ENCODE peak calls at places on chromosomes 7 and 10, in seven cellular contexts. C, D, L, H, W, K and A are unnamed samples.

GRCh38 chr7:124423863-124424262 is 341.7 kb downstream of the GPR37 start:
- DNase-seq in L (no peak), C (no peak), K (no peak), H (no peak), W (no peak), D (no peak), A (no peak)

GRCh38 chr10:70432561-70433263 is 8.8 kb downstream of the NODAL start:
- DNase-seq in W (no peak), L (no peak), H (no peak), C (no peak), D (no peak), K (no peak), A (no peak)

GRCh38 chr10:494556-494955 is 194.9 kb downstream of the DIP2C start:
- DNase-seq in D (no peak), C (no peak), L (no peak), H (no peak), K (no peak), W (no peak), A (no peak)

GRCh38 chr10:35640951-35641429 is 1.1 kb downstream of the FZD8 start:
- DNase-seq in H (peak), C (peak), D (peak), W (peak), K (peak), L (peak), A (peak)

GRCh38 chr10:108375691-108376090 is 1211.2 kb upstream of the SORCS1 start:
- DNase-seq in H (no peak), C (no peak), K (no peak), L (no peak), D (no peak), W (no peak), A (peak)

GRCh38 chr7:45026984-45027773 is 27.2 kb downstream of the CCM2 start:
- DNase-seq in H (peak), K (no peak), C (peak), L (peak), D (peak), W (no peak), A (peak)

GRCh38 chr7:155598810-155599210 is 45.7 kb upstream of the RBM33 start:
- DNase-seq in C (no peak), D (peak), K (peak), H (peak), W (peak), L (peak), A (peak)

GRCh38 chr7:134449596-134450194 is 9.2 kb downstream of the AKR1B1 start:
- DNase-seq in L (no peak), H (peak), C (no peak), K (no peak), W (no peak), D (no peak), A (peak)

GRCh38 chr10:12937527-12937926 is 64.0 kb downstream of the CCDC3 start:
- DNase-seq in H (no peak), W (no peak), C (no peak), D (peak), L (no peak), K (no peak), A (peak)

GRCh38 chr10:24992512-24993133 is 23.3 kb downstream of the ENKUR start:
- DNase-seq in K (no peak), L (no peak), C (no peak), W (no peak), H (no peak), D (no peak), A (no peak)

GRCh38 chr10:34666008-34666700 is 148.9 kb downstream of the PARD3 start:
- DNase-seq in K (peak), C (no peak), D (no peak), W (no peak), H (peak), L (peak), A (peak)

GRCh38 chr10:31940839-31941653 is 12.4 kb upstream of the ARHGAP12 start:
- DNase-seq in H (peak), C (no peak), K (peak), D (no peak), L (peak), W (no peak), A (peak)

GRCh38 chr7:3301831-3302618 is 973 bp downstream of the SDK1 start:
- DNase-seq in W (no peak), C (no peak), K (peak), L (peak), D (peak), H (peak), A (peak)

GRCh38 chr7:135744938-135745701 is 3.5 kb downstream of the FAM180A start:
- DNase-seq in K (no peak), D (no peak), L (peak), H (peak), C (no peak), W (no peak), A (peak)

GRCh38 chr7:7099584-7100014 is 82.7 kb upstream of the C1GALT1 start:
- DNase-seq in D (peak), L (peak), K (no peak), W (peak), H (peak), C (no peak), A (peak)

GRCh38 chr10:13788701-13789447 is 202.1 kb downstream of the PRPF18 start:
- DNase-seq in D (peak), L (peak), H (peak), W (peak), C (no peak), K (no peak), A (peak)

GRCh38 chr10:88386204-88386877 is 196.8 kb downstream of the RNLS start:
- DNase-seq in K (peak), D (no peak), C (no peak), L (peak), W (no peak), H (peak), A (peak)

GRCh38 chr10:116849271-116850057 is at the start of gene ENO4:
- DNase-seq in C (no peak), L (peak), K (peak), D (peak), H (peak), W (peak), A (peak)

GRCh38 chr10:84683980-84684740 is 355.8 kb downstream of the CCSER2 start:
- DNase-seq in H (no peak), K (no peak), C (no peak), L (no peak), W (no peak), D (no peak), A (no peak)

GRCh38 chr7:121390109-121390508 is 6.0 kb downstream of the FAM3C start:
- DNase-seq in W (no peak), D (no peak), C (no peak), H (no peak), K (no peak), L (no peak), A (no peak)

GRCh38 chr10:33032354-33033254 is 74.6 kb upstream of the ITGB1 start:
- DNase-seq in L (peak), H (peak), K (no peak), W (no peak), C (no peak), D (no peak), A (peak)

GRCh38 chr7:69654381-69654780 is 56.1 kb downstream of the AUTS2 start:
- DNase-seq in W (no peak), L (no peak), K (no peak), H (peak), C (peak), D (no peak), A (peak)

GRCh38 chr7:41705109-41705871 is 2.4 kb upstream of the INHBA start:
- DNase-seq in L (peak), D (peak), K (peak), W (peak), H (peak), C (peak), A (peak)

GRCh38 chr7:64685741-64686140 is 19.8 kb downstream of the ZNF107 start:
- DNase-seq in K (no peak), L (no peak), W (no peak), C (no peak), H (no peak), D (no peak), A (no peak)

GRCh38 chr7:33501368-33501767 is 372.0 kb downstream of the BBS9 start:
- DNase-seq in L (no peak), C (no peak), H (no peak), W (no peak), D (no peak), K (no peak), A (no peak)

GRCh38 chr10:78224602-78225001 is 190.9 kb downstream of the RPS24 start:
- DNase-seq in L (peak), D (no peak), C (no peak), W (no peak), K (no peak), H (no peak), A (no peak)

DNA sequence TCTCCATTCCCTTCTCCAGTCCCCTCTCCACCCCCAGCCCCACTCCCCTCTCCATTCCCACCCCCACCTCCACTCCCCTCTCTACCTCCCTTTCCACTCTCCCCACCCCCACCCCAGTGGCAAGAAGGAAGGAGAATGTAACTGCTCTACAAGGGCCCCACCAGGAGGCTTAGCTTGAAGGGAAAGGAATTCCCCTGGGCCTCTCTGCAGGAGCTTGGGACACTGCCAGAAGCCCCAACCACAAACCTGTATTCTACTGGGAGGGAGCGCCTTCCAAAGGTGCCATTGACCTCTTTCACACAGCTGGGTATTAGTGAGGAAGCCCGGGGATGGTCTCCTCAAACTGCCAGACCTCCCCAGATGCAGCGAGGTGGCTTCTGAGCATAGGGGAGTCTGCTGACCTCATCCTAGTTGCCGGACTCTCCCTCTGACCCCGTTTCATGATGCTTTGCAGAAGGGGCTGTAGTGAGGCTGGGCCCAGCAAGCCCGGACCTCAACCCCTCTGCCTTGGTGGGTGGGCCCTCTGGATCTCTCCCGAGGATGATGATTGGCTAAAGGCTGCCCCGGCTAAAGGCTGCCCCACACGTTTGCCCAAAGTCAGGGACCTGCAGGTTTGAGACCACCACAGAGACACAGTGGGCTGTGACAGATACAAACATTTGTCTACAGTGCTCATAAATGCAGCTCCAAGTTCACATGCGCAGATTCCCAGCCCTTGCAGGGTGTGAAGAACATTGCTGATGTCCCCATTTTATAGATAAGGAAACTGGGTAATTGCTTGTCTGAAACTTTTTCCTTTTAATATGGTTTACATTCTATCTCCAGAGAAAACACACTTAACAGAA is 2.9 kb downstream of the DEPP1 start:
- DNase-seq in L (peak), H (peak), K (no peak), C (no peak), D (no peak), W (no peak), A (peak)
- H3K4me3 ChIP-seq in L (no peak), H (no peak), K (no peak), C (no peak), D (no peak), W (peak), A (peak)

DNA sequence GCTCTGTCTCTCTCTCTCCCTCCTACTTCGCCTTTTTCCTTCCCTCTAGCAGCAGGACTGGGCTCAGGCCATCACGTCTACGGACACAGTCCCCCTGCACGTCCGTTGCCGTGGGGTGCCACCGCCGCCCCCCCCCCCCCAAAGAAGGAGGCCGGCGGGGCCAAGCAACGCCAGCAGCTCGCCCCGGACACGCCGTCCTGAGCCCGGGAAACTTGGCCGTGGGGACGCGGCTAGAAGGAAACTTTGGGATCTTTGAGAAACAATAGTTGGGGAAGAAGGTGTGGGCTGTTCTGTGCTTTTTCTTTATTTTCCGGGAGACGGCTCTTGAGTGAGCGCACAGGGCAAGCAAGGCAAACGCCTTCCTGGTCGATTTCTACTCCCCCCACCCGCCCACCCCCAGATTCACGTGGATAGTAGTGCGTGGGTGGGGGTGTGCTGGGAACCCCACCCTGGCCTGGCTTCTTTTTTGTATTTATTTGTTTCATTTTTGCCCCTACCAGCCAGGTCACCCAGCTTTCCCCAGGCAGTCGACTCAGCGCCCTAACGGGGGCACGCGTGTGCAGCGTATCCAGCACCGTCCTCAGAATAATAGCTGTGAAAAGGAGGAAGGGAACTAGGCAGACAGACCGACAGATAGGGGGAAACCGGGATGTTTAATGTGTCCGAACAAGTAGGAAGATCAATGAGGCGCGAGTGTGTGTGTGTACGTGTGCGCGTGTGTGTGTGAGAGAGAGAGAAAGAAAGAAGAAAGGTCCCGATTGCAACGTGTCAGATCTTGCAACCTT is 1.4 kb downstream of the MXI1 start:
- DNase-seq in K (peak), H (peak), D (peak), L (peak), C (peak), W (peak), A (peak)
- TF ChIP-seq CTCF in K (no peak), H (peak), D (no peak), L (peak), C (no peak), W (no peak), A (peak)

DNA sequence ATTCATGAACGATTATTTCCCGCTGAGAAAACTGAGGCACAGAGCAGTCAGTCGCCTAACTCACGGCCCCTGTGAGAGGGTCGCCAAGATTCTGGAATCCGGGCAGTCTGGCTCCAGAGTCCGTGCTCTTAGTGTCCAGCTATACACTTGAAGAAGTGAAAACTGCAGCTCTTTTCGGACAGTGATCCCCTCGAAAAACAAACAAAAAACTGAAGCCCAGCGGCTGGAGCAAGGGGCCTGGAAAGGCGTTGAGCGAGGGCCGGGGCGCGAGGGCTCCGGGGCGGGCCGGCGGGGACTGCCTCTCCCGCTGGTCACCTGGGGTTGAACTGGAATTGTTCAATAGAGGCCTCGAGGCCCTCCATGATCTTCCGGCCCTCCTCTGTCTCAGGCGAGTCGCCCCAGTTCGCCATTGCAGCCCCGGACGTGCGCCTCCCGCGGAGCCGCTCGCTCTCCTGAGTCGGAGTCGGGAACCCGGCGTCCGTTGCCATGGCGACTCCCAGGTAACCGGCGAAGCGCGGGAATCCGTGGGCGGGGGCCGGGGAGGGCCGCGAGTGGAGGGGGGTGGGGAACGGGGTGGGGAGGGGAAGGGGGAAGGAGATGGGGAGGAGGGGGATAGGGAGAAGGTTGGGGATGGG is 889 bp downstream of the C10orf67 start:
- DNase-seq in W (peak), D (no peak), K (peak), L (peak), C (no peak), H (peak), A (peak)
- H3K4me3 ChIP-seq in W (peak), D (no peak), K (no peak), L (peak), C (peak), H (peak), A (peak)

GRCh38 chr7:24894670-24895221 is 85.2 kb downstream of the OSBPL3 start:
- DNase-seq in H (no peak), C (no peak), L (no peak), K (peak), W (no peak), D (no peak), A (no peak)
- TF ChIP-seq CTCF in H (peak), C (no peak), L (peak), K (peak), W (no peak), D (no peak), A (peak)

DNA sequence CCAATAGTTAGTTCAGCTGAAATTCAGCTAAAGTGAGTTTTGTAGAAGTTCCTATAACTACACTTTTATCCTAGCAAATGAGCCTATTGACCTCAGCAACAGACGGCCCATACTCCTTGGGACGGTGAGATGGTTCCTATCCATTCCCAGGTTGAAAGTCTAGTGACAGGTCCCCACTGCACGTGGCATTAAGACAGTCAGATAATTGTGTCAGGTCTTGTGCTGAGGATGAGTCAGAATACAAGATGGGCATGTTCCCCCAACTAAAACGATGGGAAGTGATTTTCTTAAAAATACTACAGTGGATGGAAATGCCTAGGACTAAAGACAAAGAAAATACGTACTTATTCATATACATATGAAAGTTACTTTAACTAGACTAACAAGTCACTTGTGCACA is 2.1 kb downstream of the CAV1 start:
- DNase-seq in H (no peak), C (no peak), W (no peak), K (no peak), L (no peak), D (no peak), A (peak)
- H3K4me3 ChIP-seq in H (peak), C (no peak), W (peak), K (peak), L (peak), D (peak), A (peak)

GRCh38 chr10:110629680-110630191 is 14.4 kb upstream of the RBM20 start:
- DNase-seq in L (peak), C (no peak), H (no peak), W (no peak), D (no peak), K (no peak), A (peak)
- TF ChIP-seq CTCF in L (no peak), C (no peak), H (no peak), W (no peak), D (no peak), K (no peak), A (no peak)

DNA sequence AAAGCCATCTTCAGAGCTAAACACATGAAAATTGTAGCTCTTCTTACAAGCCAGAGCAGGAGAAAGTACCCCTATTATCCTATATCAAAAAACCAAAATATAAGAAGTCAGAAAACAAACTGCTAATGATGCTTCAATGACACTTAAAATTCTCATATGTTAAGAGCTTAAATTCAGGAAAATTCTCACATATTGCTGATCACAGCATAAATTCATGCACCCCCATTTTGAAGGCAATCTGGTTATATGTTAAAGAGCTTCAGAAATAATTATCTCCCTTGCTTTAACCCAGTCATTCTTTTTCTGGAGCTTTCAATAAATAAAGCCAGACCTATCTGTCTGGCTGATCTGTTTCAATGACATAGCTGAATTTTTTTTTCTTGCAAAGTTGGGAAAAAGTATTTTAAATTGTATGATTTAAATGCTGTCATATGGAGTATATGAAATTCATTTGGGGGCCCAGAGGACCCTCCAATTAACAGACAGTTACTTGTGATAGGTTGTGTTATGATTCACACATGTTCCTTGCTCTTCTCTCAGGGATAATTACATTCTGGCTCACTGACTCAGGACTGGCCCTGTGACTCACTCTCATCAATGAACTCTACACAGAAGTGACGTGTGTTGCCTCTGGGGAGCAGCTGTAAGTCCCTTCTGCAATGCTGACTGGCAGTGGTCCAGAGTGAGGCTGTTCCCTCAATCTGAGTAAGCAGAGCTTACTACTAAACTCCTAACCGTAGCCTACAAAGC is 85.2 kb downstream of the HGF start:
- DNase-seq in K (peak), C (peak), D (peak), W (peak), L (peak), H (peak), A (peak)
- H3K4me3 ChIP-seq in K (no peak), C (no peak), D (no peak), W (no peak), L (no peak), H (no peak), A (no peak)

GRCh38 chr7:137634356-137634755 is 212.4 kb downstream of the DGKI start:
- DNase-seq in K (no peak), D (no peak), H (no peak), L (no peak), C (no peak), W (no peak), A (no peak)

GRCh38 chr7:137635874-137636273 is 210.9 kb downstream of the DGKI start:
- DNase-seq in L (no peak), W (no peak), C (no peak), K (no peak), H (no peak), D (no peak), A (no peak)

GRCh38 chr7:137635132-137635531 is 211.6 kb downstream of the DGKI start:
- DNase-seq in C (no peak), K (no peak), H (no peak), D (no peak), L (no peak), W (no peak), A (no peak)

GRCh38 chr7:137633133-137633532 is 213.6 kb downstream of the DGKI start:
- DNase-seq in C (no peak), K (no peak), H (no peak), W (no peak), D (no peak), L (no peak), A (peak)

DNA sequence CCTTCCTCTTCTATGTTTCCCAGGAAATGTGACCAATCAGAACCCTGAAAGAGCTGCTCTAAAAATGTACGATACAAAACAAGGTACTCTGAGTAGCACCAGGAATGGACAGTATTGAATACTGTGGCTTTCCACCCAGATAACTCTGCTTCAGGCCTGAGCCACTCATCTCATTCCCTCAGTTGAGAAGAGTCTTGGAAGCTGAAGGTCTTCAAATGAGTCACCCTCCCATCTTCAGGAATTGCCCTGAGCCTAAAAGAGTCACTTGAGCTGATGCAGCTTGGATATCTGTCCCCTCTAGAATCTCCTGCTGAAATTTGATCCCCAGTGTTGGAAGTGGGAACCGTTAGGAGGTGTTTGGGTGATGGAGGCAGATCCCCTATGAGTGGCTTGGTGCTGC is 210.4 kb downstream of the DGKI start:
- DNase-seq in W (no peak), K (no peak), C (no peak), H (no peak), L (no peak), D (no peak), A (no peak)
- TF ChIP-seq CTCF in W (no peak), K (no peak), C (no peak), H (no peak), L (no peak), D (no peak), A (no peak)